ENCODE peak calls at places on chromosomes 4 and X, in four cellular contexts. F is activated CD4-positive, alpha-beta T cell treated with anti-CD3 and anti-CD28 coated beads, Interleukin-2, amount 10 ng/mL, durations not matched to agents 7 days and 5 days; T is GM20000; E is effector memory CD8-positive, alpha-beta T cell. V is an unnamed sample.

GRCh38 chrX:20362268-20363002 is 95.7 kb upstream of the RPS6KA3 start:
- DNase-seq in F (no peak), T (no peak), E (no peak), V (no peak)

GRCh38 chrX:132022863-132023116 is 312 bp upstream of the STK26 start:
- DNase-seq in F (no peak), T (no peak), E (no peak), V (no peak)

GRCh38 chr4:169079942-169080827 is 70.1 kb upstream of the CBR4 start:
- DNase-seq in F (no peak), T (peak; percentile 55), E (no peak), V (no peak)

GRCh38 chr4:169723207-169723606 is 34.5 kb downstream of the HPF1 start:
- DNase-seq in F (no peak), T (no peak), E (no peak), V (no peak)

GRCh38 chr4:21948347-21949072 is at the start of gene KCNIP4:
- DNase-seq in F (no peak), T (peak; percentile 63), E (no peak), V (no peak)

GRCh38 chr4:69093681-69094080 is 2.6 kb upstream of the UGT2B7 start:
- DNase-seq in F (no peak), T (no peak), E (no peak), V (no peak)

GRCh38 chrX:45801554-45801953 is 600.9 kb upstream of the DIPK2B start:
- DNase-seq in F (no peak), T (no peak), E (no peak), V (no peak)

GRCh38 chr4:166165829-166166420 is 292.9 kb downstream of the TLL1 start:
- DNase-seq in F (peak; percentile 17), T (peak; percentile 52), E (no peak), V (peak; percentile 7)

GRCh38 chr4:182085051-182085480 is 158.1 kb upstream of the TENM3 start:
- DNase-seq in F (no peak), T (no peak), E (no peak), V (no peak)

GRCh38 chr4:7210818-7211217 is 18.5 kb downstream of the SORCS2 start:
- DNase-seq in F (no peak), T (no peak), E (no peak), V (no peak)

V was measured in CD8-positive, alpha-beta memory T cell.